ENCODE peak calls at places on chromosomes 7 and 10, in nine cellular contexts. M is cardiac muscle cell; H is left ventricle myocardium inferior; U is A549; O is activated CD8-positive, alpha-beta T cell treated with anti-CD3 and anti-CD28 coated beads for 36 hours; B is mucosa of descending colon; W is gastrocnemius medialis; E is foreskin fibroblast; F is mesothelial cell of epicardium. J is an unnamed sample.

GRCh38 chr10:86410542-86411124 is 44.0 kb upstream of the GRID1 start:
- DNase-seq in H (no peak), F (no peak), E (peak), O (no peak), U (no peak), W (no peak), M (peak), B (no peak), J (no peak)

GRCh38 chr10:32379314-32379949 is 32.5 kb upstream of the EPC1 start:
- DNase-seq in U (no peak), H (no peak), E (peak), F (no peak), B (no peak), W (no peak), O (peak), M (peak), J (no peak)

GRCh38 chr10:239109-239508 is 103.9 kb downstream of the ZMYND11 start:
- DNase-seq in H (no peak), W (no peak), B (peak), M (no peak), E (peak), F (no peak), O (no peak), U (no peak), J (no peak)

GRCh38 chr10:48932831-48933670 is 6.6 kb downstream of the LRRC18 start:
- DNase-seq in M (no peak), E (no peak), H (no peak), U (no peak), F (no peak), W (no peak), O (no peak), B (no peak), J (no peak)

GRCh38 chr10:42827201-42827600 is 44.6 kb downstream of the BMS1 start:
- DNase-seq in B (no peak), E (no peak), W (no peak), H (no peak), F (no peak), M (no peak), O (no peak), U (no peak), J (no peak)

GRCh38 chr10:73226663-73227062 is 20.4 kb downstream of the DNAJC9 start:
- DNase-seq in E (no peak), F (no peak), O (no peak), U (no peak), B (no peak), H (no peak), M (no peak), W (no peak), J (no peak)

GRCh38 chr7:44062180-44062902 is 3.0 kb downstream of the PGAM2 start:
- DNase-seq in B (no peak), E (no peak), U (no peak), M (no peak), W (peak), F (no peak), O (peak), H (peak), J (no peak)

GRCh38 chr10:28684157-28684985 is 7.0 kb downstream of the BAMBI start:
- DNase-seq in H (no peak), W (no peak), M (no peak), O (no peak), U (no peak), F (no peak), E (no peak), B (no peak), J (no peak)

GRCh38 chr7:43479042-43479441 is 103.9 kb upstream of the STK17A start:
- DNase-seq in H (no peak), O (peak), F (no peak), W (no peak), U (no peak), M (no peak), E (no peak), B (no peak), J (no peak)

GRCh38 chr7:90835861-90836260 is 239.7 kb downstream of the CDK14 start:
- DNase-seq in F (no peak), B (no peak), H (no peak), E (no peak), O (no peak), U (no peak), M (no peak), W (no peak), J (no peak)

GRCh38 chr7:1703475-1704325 is 33.6 kb downstream of the ELFN1 start:
- DNase-seq in B (no peak), O (no peak), E (no peak), H (no peak), W (no peak), F (no peak), U (no peak), M (no peak), J (peak)

GRCh38 chr7:130961128-130961601 is 227.2 kb upstream of the KLF14 start:
- DNase-seq in W (no peak), F (no peak), M (peak), B (no peak), U (no peak), O (peak), E (no peak), H (no peak), J (peak)

GRCh38 chr10:122140477-122140902 is 130.6 kb upstream of the BTBD16 start:
- DNase-seq in O (no peak), H (peak), F (no peak), E (peak), W (peak), M (peak), B (no peak), U (peak), J (no peak)

GRCh38 chr10:130751106-130751840 is 560.2 kb downstream of the TCERG1L start:
- DNase-seq in W (no peak), H (no peak), F (peak), U (no peak), O (no peak), M (no peak), B (no peak), E (no peak), J (no peak)

GRCh38 chr10:11527700-11528255 is 83.7 kb downstream of the USP6NL start:
- DNase-seq in W (no peak), U (no peak), M (no peak), E (no peak), H (no peak), O (no peak), F (no peak), B (no peak), J (no peak)

GRCh38 chr10:98267894-98268693 is at the start of gene LOXL4:
- DNase-seq in E (peak), H (no peak), O (peak), B (peak), M (peak), W (peak), U (peak), F (no peak), J (peak)

DNA sequence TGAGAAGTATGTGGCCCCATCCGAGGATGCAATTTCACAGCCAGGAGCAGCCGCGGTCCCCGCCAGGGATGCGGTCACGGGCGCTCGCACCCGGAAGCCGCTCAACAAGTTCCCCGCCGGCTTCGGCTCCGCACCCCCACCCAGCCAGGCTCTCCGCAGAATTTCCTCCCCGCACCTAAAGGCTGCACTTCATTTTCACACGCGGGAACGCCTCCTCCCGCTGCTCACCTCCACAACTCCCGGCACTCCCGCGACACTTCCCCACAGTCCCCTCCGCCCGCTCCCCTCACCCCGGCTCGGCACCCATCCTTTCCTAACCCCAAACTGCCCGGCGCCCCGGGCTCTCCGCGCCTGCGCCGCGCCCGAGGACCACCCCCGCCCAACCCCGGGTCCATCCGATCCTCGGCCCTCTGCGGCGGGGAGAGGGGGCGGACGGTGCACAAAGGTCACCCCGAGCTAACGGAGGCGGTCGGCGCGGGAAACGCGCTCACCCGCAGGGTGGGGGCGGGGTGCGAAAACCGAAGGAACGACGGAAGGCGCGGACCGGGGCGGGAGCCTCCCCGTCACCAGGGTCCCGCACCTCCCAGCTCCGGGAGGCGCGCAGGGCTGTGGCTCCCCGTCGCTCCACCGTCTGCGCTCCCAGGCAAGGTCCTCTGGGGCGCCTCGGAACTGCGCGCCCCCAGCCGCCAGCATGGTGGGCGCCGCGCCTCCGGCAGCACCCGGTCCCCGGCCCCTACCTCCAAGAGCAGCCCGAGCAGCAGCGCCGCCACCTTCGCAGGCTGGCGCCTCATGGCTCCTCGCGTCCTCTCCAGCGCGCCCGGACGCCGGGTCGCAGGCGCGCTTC is 546 bp downstream of the VOPP1 start:
- DNase-seq in U (peak), H (peak), E (peak), F (no peak), M (peak), W (peak), O (peak), B (peak), J (peak)
- TF ChIP-seq CTCF in U (peak), H (peak), E (no peak), F (no peak), M (no peak), W (peak), O (no peak), B (no peak), J (no peak)

GRCh38 chr10:81918766-81919165 is 43.8 kb downstream of the NRG3 start:
- DNase-seq in E (no peak), B (no peak), F (no peak), U (no peak), W (no peak), M (no peak), O (no peak), H (no peak), J (no peak)

GRCh38 chr10:81914736-81915510 is 39.9 kb downstream of the NRG3 start:
- DNase-seq in F (no peak), B (no peak), U (no peak), M (no peak), H (no peak), E (no peak), W (no peak), O (no peak), J (no peak)

GRCh38 chr10:81917666-81918065 is 42.7 kb downstream of the NRG3 start:
- DNase-seq in O (no peak), E (no peak), M (no peak), W (no peak), U (no peak), F (no peak), B (no peak), H (no peak), J (no peak)

GRCh38 chr10:81915517-81915916 is 40.5 kb downstream of the NRG3 start:
- DNase-seq in E (no peak), U (no peak), F (no peak), O (no peak), H (no peak), M (no peak), B (no peak), W (no peak), J (no peak)

DNA sequence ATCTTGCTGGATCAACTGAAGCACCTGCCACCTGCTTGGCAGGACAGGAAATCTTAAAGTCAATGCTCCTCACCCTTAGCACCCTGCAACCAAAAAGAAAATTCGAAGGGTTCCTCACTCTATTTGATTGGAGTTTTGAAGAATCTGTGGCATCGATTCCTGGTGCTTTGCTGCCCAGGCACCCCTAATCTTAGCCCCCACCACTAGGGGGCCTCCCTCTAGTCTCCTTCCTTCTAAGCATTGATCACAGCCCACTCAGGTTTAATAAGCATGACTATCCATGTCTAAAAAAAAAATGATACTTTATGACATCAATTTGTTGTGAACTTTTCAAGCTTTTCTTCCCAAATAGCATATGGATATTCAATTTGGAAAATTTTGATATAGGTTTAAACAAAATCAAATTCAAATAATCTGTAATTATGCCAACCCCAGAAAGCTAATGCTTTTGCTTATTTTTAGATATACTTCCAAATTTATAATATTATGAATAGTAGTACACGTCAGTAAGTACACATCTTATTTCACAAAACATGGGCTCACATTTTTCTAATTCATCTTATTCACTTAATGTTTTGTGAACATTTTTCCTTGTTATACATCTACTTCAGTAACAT is 45.3 kb downstream of the NRG3 start:
- DNase-seq in F (no peak), E (no peak), W (no peak), U (peak), H (no peak), M (no peak), B (peak), O (peak), J (peak)
- TF ChIP-seq CTCF in F (peak), E (no peak), W (no peak), U (no peak), H (peak), M (peak), B (no peak), O (peak), J (peak)

GRCh38 chr10:5948999-5949759 is 28.2 kb downstream of the IL15RA start:
- DNase-seq in H (peak), W (peak), F (no peak), O (peak), M (peak), B (peak), U (peak), E (peak), J (peak)
- TF ChIP-seq CTCF in H (peak), W (no peak), F (no peak), O (no peak), M (peak), B (no peak), U (peak), E (peak), J (peak)

GRCh38 chr7:101077303-101078086 is 7.8 kb upstream of the TRIM56 start:
- DNase-seq in O (peak), W (peak), U (peak), B (peak), M (peak), F (peak), H (peak), E (peak), J (peak)
- TF ChIP-seq CTCF in O (peak), W (peak), U (peak), B (peak), M (peak), F (peak), H (peak), E (peak), J (peak)